ENCODE peak calls at places on chromosomes 6 and 20, in ten cellular contexts. N, X, E, T, L, Q, G, O, S and H are unnamed samples.

GRCh38 chr20:36155991-36156390 is 1.5 kb downstream of the EPB41L1 start:
- DNase-seq in N (no peak), X (no peak), E (no peak), T (no peak), L (no peak), Q (no peak), G (no peak), O (no peak), S (no peak), H (no peak)

GRCh38 chr6:137882225-137882961 is 15.3 kb downstream of the TNFAIP3 start:
- DNase-seq in N (no peak), X (peak), E (no peak), T (no peak), L (peak), Q (no peak), G (no peak), O (no peak), S (no peak), H (no peak)

GRCh38 chr6:150118208-150118607 is 24.6 kb upstream of the PPP1R14C start:
- DNase-seq in N (no peak), X (no peak), E (no peak), T (no peak), L (no peak), Q (no peak), G (no peak), O (peak), S (no peak), H (no peak)

GRCh38 chr20:50729925-50730764 is 1.2 kb upstream of the PARD6B start:
- DNase-seq in N (no peak), X (no peak), E (peak), T (no peak), L (peak), Q (no peak), G (no peak), O (peak), S (no peak), H (peak)

GRCh38 chr20:13422637-13423036 is 201.6 kb downstream of the ISM1 start:
- DNase-seq in N (no peak), X (no peak), E (peak), T (no peak), L (no peak), Q (no peak), G (no peak), O (no peak), S (no peak), H (no peak)

GRCh38 chr6:167930300-167930699 is 67.2 kb upstream of the KIF25 start:
- DNase-seq in N (no peak), X (no peak), E (peak), T (peak), L (peak), Q (peak), G (no peak), O (no peak), S (no peak), H (no peak)

GRCh38 chr6:105791569-105792318 is 294.4 kb upstream of the PRDM1 start:
- DNase-seq in N (no peak), X (no peak), E (no peak), T (no peak), L (no peak), Q (no peak), G (no peak), O (no peak), S (no peak), H (no peak)

GRCh38 chr6:157335829-157336228 is 12.5 kb upstream of the TMEM242 start:
- DNase-seq in N (no peak), X (no peak), E (peak), T (no peak), L (no peak), Q (peak), G (no peak), O (peak), S (no peak), H (no peak)

GRCh38 chr20:56403465-56403864 is 8.6 kb upstream of the CASS4 start:
- DNase-seq in N (no peak), X (no peak), E (no peak), T (no peak), L (no peak), Q (no peak), G (no peak), O (no peak), S (no peak), H (no peak)

GRCh38 chr20:42281801-42282200 is 663.6 kb upstream of the CHD6 start:
- DNase-seq in N (no peak), X (no peak), E (no peak), T (no peak), L (no peak), Q (no peak), G (no peak), O (no peak), S (no peak), H (no peak)

GRCh38 chr6:151370509-151371078 is 20.8 kb downstream of the ZBTB2 start:
- DNase-seq in N (no peak), X (no peak), E (peak), T (no peak), L (peak), Q (no peak), G (no peak), O (no peak), S (no peak), H (no peak)

GRCh38 chr6:69578366-69578890 is 218.4 kb downstream of the LMBRD1 start:
- DNase-seq in N (no peak), X (no peak), E (no peak), T (no peak), L (no peak), Q (peak), G (no peak), O (no peak), S (no peak), H (no peak)

GRCh38 chr20:7879883-7880282 is 60.4 kb downstream of the HAO1 start:
- DNase-seq in N (no peak), X (no peak), E (peak), T (no peak), L (peak), Q (no peak), G (peak), O (peak), S (no peak), H (no peak)

GRCh38 chr20:60868316-60868891 is 383.7 kb upstream of the CDH4 start:
- DNase-seq in N (no peak), X (no peak), E (no peak), T (no peak), L (no peak), Q (no peak), G (no peak), O (no peak), S (no peak), H (no peak)

GRCh38 chr20:39974966-39975501 is 714.0 kb downstream of the MAFB start:
- DNase-seq in N (no peak), X (no peak), E (no peak), T (no peak), L (no peak), Q (no peak), G (no peak), O (no peak), S (no peak), H (no peak)

GRCh38 chr6:135938588-135939215 is 87.2 kb downstream of the PDE7B start:
- DNase-seq in N (no peak), X (no peak), E (peak), T (no peak), L (peak), Q (peak), G (no peak), O (peak), S (no peak), H (peak)

GRCh38 chr6:104414723-104415122 is 445.0 kb downstream of the HACE1 start:
- DNase-seq in N (no peak), X (no peak), E (no peak), T (no peak), L (no peak), Q (no peak), G (no peak), O (peak), S (no peak), H (no peak)

GRCh38 chr6:43990627-43991619 is 136.3 kb downstream of the MRPL14 start:
- DNase-seq in N (peak), X (no peak), E (peak), T (peak), L (peak), Q (peak), G (peak), O (peak), S (no peak), H (peak)

GRCh38 chr6:33885121-33886057 is 81.6 kb upstream of the MLN start:
- DNase-seq in N (no peak), X (no peak), E (peak), T (peak), L (peak), Q (peak), G (no peak), O (no peak), S (no peak), H (no peak)

GRCh38 chr6:17633465-17634188 is 33.5 kb downstream of the FAM8A1 start:
- DNase-seq in N (no peak), X (peak), E (no peak), T (no peak), L (no peak), Q (no peak), G (no peak), O (no peak), S (no peak), H (no peak)

GRCh38 chr20:22775671-22776139 is 191.3 kb upstream of the FOXA2 start:
- DNase-seq in N (no peak), X (no peak), E (peak), T (no peak), L (peak), Q (peak), G (no peak), O (no peak), S (no peak), H (no peak)

GRCh38 chr20:38126146-38126912 is 38.7 kb downstream of the TGM2 start:
- DNase-seq in N (no peak), X (no peak), E (peak), T (no peak), L (peak), Q (no peak), G (no peak), O (no peak), S (no peak), H (no peak)

GRCh38 chr6:38283734-38284362 is 355.9 kb downstream of the BTBD9 start:
- DNase-seq in N (no peak), X (peak), E (peak), T (peak), L (no peak), Q (peak), G (no peak), O (no peak), S (no peak), H (no peak)

GRCh38 chr6:33683051-33683571 is 28.4 kb downstream of the UQCC2 start:
- DNase-seq in N (no peak), X (peak), E (no peak), T (no peak), L (no peak), Q (no peak), G (peak), O (no peak), S (no peak), H (no peak)

GRCh38 chr6:28081486-28081751 is 1.1 kb downstream of the ZNF165 start:
- DNase-seq in N (no peak), X (peak), E (no peak), T (no peak), L (no peak), Q (no peak), G (no peak), O (no peak), S (no peak), H (no peak)

GRCh38 chr20:54606384-54606783 is 131.0 kb downstream of the DOK5 start:
- DNase-seq in N (no peak), X (no peak), E (no peak), T (no peak), L (no peak), Q (no peak), G (no peak), O (no peak), S (no peak), H (no peak)

GRCh38 chr6:119575721-119576120 is 226.2 kb upstream of the MAN1A1 start:
- DNase-seq in N (no peak), X (no peak), E (peak), T (peak), L (peak), Q (peak), G (no peak), O (no peak), S (no peak), H (no peak)

GRCh38 chr6:11245406-11245990 is 13.0 kb upstream of the NEDD9 start:
- DNase-seq in N (no peak), X (no peak), E (no peak), T (no peak), L (no peak), Q (no peak), G (peak), O (no peak), S (no peak), H (no peak)

GRCh38 chr6:170516783-170517616 is 36.1 kb downstream of the PSMB1 start:
- DNase-seq in N (peak), X (peak), E (peak), T (no peak), L (peak), Q (peak), G (peak), O (peak), S (peak), H (peak)

GRCh38 chr6:124512431-124512830 is 449.8 kb upstream of the RNF217 start:
- DNase-seq in N (no peak), X (no peak), E (no peak), T (no peak), L (no peak), Q (no peak), G (no peak), O (no peak), S (no peak), H (no peak)

GRCh38 chr6:37056439-37057127 is 51.1 kb downstream of the FGD2 start:
- DNase-seq in N (no peak), X (no peak), E (peak), T (no peak), L (no peak), Q (peak), G (no peak), O (no peak), S (no peak), H (no peak)

GRCh38 chr6:121491576-121491975 is 56.1 kb downstream of the GJA1 start:
- DNase-seq in N (no peak), X (no peak), E (no peak), T (no peak), L (no peak), Q (no peak), G (no peak), O (no peak), S (no peak), H (no peak)

GRCh38 chr6:30898750-30899360 is 9.2 kb upstream of the GTF2H4 start:
- DNase-seq in N (no peak), X (no peak), E (no peak), T (no peak), L (no peak), Q (no peak), G (no peak), O (no peak), S (no peak), H (no peak)

GRCh38 chr6:45681860-45682488 is 304.2 kb upstream of the SUPT3H start:
- DNase-seq in N (no peak), X (peak), E (peak), T (no peak), L (peak), Q (peak), G (no peak), O (no peak), S (no peak), H (no peak)

GRCh38 chr6:169971951-169972651 is 220.7 kb downstream of the ERMARD start:
- DNase-seq in N (no peak), X (no peak), E (no peak), T (no peak), L (no peak), Q (no peak), G (no peak), O (no peak), S (no peak), H (no peak)

GRCh38 chr6:81744136-81744535 is 8.3 kb downstream of the TENT5A start:
- DNase-seq in N (no peak), X (no peak), E (peak), T (no peak), L (no peak), Q (no peak), G (no peak), O (no peak), S (no peak), H (no peak)

GRCh38 chr20:32702706-32703425 is 29.1 kb upstream of the C20orf203 start:
- DNase-seq in N (no peak), X (no peak), E (no peak), T (no peak), L (no peak), Q (no peak), G (peak), O (peak), S (no peak), H (no peak)